ENCODE peak calls at places on chromosomes 2 and 18, in four cellular contexts. N, P, L and Q are unnamed samples.

GRCh38 chr18:43919565-43919964 is 642.3 kb upstream of the SYT4 start:
- DNase-seq in N (no peak), L (peak; percentile 83), P (no peak), Q (no peak)

GRCh38 chr2:97857553-97857952 is 138.2 kb downstream of the TMEM131 start:
- DNase-seq in L (no peak), N (no peak), P (no peak), Q (no peak)

GRCh38 chr2:11123856-11124759 is 31.2 kb upstream of the SLC66A3 start:
- DNase-seq in P (peak; percentile 43), N (peak; percentile 45), L (peak; percentile 52), Q (peak; percentile 56)

GRCh38 chr2:238093181-238094140 is 6.7 kb upstream of the ESPNL start:
- DNase-seq in P (no peak), N (no peak), L (no peak), Q (no peak)

GRCh38 chr2:28283861-28284260 is 108.8 kb upstream of the FOSL2 start:
- DNase-seq in N (no peak), P (no peak), L (no peak), Q (no peak)

GRCh38 chr2:26916128-26916692 is 54.2 kb upstream of the MAPRE3 start:
- DNase-seq in N (no peak), P (no peak), L (no peak), Q (no peak)

GRCh38 chr18:47758000-47758399 is 172.5 kb downstream of the SMAD2 start:
- DNase-seq in P (no peak), N (no peak), L (no peak), Q (no peak)

GRCh38 chr2:38191516-38191915 is 115.6 kb upstream of the CYP1B1 start:
- DNase-seq in N (no peak), P (no peak), L (no peak), Q (no peak)

GRCh38 chr2:102094917-102095316 is 47.6 kb upstream of the IL1R1 start:
- DNase-seq in N (peak; percentile 79), L (peak; percentile 80), P (peak; percentile 82), Q (peak; percentile 92)

GRCh38 chr2:27494944-27495554 is at the start of gene FNDC4:
- DNase-seq in N (peak; percentile 5), L (peak; percentile 18), P (no peak), Q (no peak)

GRCh38 chr2:72916743-72917137 is 579 bp upstream of the EMX1 start:
- DNase-seq in N (no peak), P (no peak), L (no peak), Q (no peak)

GRCh38 chr2:101737478-101738240 is 40.2 kb downstream of the MAP4K4 start:
- DNase-seq in P (no peak), L (no peak), N (no peak), Q (peak; percentile 69)

GRCh38 chr2:214019229-214019972 is 391.5 kb upstream of the VWC2L start:
- DNase-seq in L (peak; percentile 96), N (peak; percentile 94), P (no peak), Q (peak; percentile 97)

GRCh38 chr2:26572589-26572988 is 68.6 kb downstream of the CIB4 start:
- DNase-seq in P (no peak), L (no peak), N (no peak), Q (no peak)

GRCh38 chr2:136122654-136123053 is 4.7 kb upstream of the CXCR4 start:
- DNase-seq in L (no peak), N (no peak), P (no peak), Q (no peak)

GRCh38 chr2:177295479-177295878 is 31.0 kb upstream of the NFE2L2 start:
- DNase-seq in L (peak; percentile 88), P (no peak), N (peak; percentile 55), Q (no peak)

GRCh38 chr2:29490037-29490436 is 374.8 kb downstream of the CLIP4 start:
- DNase-seq in P (no peak), L (no peak), N (no peak), Q (no peak)

GRCh38 chr2:162974771-162975170 is 136.2 kb upstream of the KCNH7 start:
- DNase-seq in N (no peak), P (no peak), L (no peak), Q (no peak)

GRCh38 chr2:188244383-188244782 is 47.3 kb upstream of the GULP1 start:
- DNase-seq in P (no peak), N (peak; percentile 6), L (no peak), Q (peak; percentile 25)

GRCh38 chr2:192288290-192288689 is 93.6 kb upstream of the TMEFF2 start:
- DNase-seq in L (peak; percentile 12), N (no peak), P (no peak), Q (no peak)

GRCh38 chr2:219467736-219468075 is 31.0 kb upstream of the GMPPA start:
- DNase-seq in L (no peak), N (no peak), P (no peak), Q (no peak)

GRCh38 chr2:75006041-75006440 is 47.6 kb downstream of the POLE4 start:
- DNase-seq in L (no peak), P (no peak), N (no peak), Q (no peak)

GRCh38 chr2:42425697-42426096 is 64.7 kb upstream of the COX7A2L start:
- DNase-seq in N (no peak), P (peak; percentile 31), L (no peak), Q (no peak)

GRCh38 chr18:74551936-74552555 is 17.7 kb downstream of the CNDP1 start:
- DNase-seq in L (peak; percentile 89), N (peak; percentile 79), P (peak; percentile 74), Q (peak; percentile 84)

GRCh38 chr2:71711470-71711857 is 258.1 kb downstream of the DYSF start:
- DNase-seq in L (peak; percentile 69), P (no peak), N (no peak), Q (peak; percentile 70)

GRCh38 chr2:127179756-127180155 is 40.3 kb downstream of the CYP27C1 start:
- DNase-seq in P (no peak), L (no peak), N (no peak), Q (no peak)

GRCh38 chr2:205698556-205699282 is 16.4 kb downstream of the NRP2 start:
- DNase-seq in N (no peak), P (no peak), L (peak; percentile 38), Q (no peak)

GRCh38 chr18:43875496-43875895 is 598.2 kb upstream of the SYT4 start:
- DNase-seq in L (peak; percentile 39), P (no peak), N (no peak), Q (no peak)

GRCh38 chr18:59109375-59109774 is 30.3 kb upstream of the SEC11C start:
- DNase-seq in N (no peak), P (no peak), L (peak; percentile 5), Q (no peak)

GRCh38 chr2:224381913-224382647 is 19.8 kb downstream of the FAM124B start:
- DNase-seq in P (no peak), L (peak; percentile 62), N (no peak), Q (no peak)

GRCh38 chr2:224379986-224380385 is 21.9 kb downstream of the FAM124B start:
- DNase-seq in L (no peak), N (no peak), P (no peak), Q (no peak)

GRCh38 chr2:224382973-224383555 is 18.8 kb downstream of the FAM124B start:
- DNase-seq in P (no peak), N (no peak), L (no peak), Q (no peak)

GRCh38 chr2:224379210-224379609 is 22.7 kb downstream of the FAM124B start:
- DNase-seq in N (no peak), P (no peak), L (no peak), Q (no peak)

DNA sequence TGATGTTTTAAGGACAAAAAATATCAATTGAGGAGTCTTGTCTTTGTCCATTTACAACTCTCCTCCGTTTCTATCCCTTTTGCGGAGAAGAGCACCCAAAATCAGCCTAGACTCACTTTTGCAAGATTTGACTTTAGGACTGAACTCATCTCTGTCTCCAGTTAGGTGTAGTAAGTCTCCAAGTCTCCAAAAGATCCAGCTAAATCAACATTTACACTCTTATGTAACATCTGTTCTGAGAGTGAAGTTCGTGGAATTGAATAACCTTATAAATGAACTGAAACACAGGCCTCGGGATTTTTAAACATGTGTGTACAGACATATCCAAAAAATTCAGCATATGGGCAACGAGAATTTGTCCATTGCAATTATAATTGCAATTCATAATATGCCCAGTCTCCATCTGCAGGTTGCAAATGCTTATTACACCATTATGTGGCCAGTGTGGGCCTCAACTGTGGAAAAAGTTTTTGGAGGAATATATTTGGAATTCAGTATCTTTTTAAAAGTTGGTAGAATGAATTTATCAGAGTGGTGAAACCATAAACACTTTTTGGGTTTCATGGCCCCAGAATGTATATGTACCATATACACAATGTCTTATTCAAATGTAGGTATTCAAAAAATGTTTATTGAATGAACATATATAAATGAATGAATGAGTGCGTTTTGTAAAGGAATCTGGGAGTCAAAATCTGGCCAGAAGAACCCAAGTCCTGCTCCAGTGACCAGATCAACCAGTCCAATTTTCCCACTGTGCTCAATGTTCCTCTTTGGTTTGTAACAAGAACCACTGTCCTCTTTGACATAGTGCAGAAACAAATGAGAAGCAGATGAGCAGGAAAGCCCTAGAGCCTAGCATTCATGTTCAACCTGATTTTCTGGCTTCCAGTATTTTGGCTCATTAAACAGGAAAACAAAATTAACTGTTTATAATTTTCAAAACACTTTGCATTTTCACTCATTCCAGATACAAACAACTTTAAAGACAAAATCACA is 23.5 kb downstream of the FAM124B start:
- DNase-seq in N (no peak), P (no peak), L (no peak), Q (no peak)
- TF ChIP-seq CTCF in N (peak; percentile 17), P (no peak), L (peak; percentile 33), Q (peak; percentile 26)

DNA sequence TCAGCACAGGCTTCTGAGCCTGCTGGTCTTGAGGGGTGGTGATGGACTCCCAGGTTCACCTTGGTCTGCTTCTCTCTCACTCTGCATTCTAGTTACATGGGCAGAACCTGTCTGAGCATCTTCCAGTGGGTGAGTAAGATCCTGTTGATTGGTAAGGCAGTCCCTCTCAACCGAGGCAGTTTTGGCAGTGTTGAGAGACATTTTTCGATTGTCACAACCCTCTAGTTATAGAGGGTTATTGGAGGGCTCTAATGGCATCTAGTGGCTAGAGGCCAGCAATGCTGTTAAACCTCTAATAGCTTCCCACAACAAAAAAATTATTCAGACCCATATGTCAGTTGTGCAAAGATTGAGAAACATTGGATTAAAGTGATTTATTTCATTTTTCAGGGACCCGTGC is 9.3 kb upstream of the MGAT5 start:
- DNase-seq in N (no peak), L (no peak), P (no peak), Q (no peak)
- TF ChIP-seq CTCF in N (no peak), L (no peak), P (no peak), Q (no peak)

GRCh38 chr18:31612124-31612523 is 20.4 kb downstream of the TTR start:
- DNase-seq in P (no peak), L (no peak), N (no peak), Q (no peak)

GRCh38 chr18:31611511-31611910 is 19.8 kb downstream of the TTR start:
- DNase-seq in L (no peak), N (no peak), P (no peak), Q (no peak)

GRCh38 chr18:31609886-31610646 is 18.4 kb downstream of the TTR start:
- DNase-seq in N (no peak), P (no peak), L (no peak), Q (no peak)

GRCh38 chr18:31614044-31614443 is 22.4 kb downstream of the TTR start:
- DNase-seq in L (no peak), P (no peak), N (no peak), Q (no peak)

DNA sequence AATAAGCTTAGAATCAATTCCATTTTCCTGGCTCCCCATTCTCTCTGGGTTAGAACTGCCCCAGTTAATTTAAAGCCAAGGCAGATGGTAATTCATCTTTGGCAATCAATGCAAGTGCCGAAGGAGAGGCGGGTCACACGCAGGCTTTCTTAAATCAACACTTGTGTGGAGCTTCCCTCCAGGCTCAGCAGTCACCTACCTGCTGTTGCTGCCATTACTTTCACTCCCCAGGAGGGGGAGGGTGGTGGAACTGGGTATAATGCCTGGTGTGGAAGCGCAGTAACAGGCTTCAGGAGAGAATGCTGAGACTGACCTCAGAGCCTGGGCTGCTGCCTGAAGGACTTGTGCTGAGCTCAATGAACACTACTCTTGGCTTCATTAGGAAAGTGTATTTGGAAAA is 19.2 kb downstream of the TTR start:
- DNase-seq in N (peak; percentile 7), L (peak; percentile 15), P (peak; percentile 61), Q (peak; percentile 17)
- TF ChIP-seq CTCF in N (peak; percentile 15), L (peak; percentile 13), P (peak; percentile 50), Q (no peak)

GRCh38 chr2:94970353-94970752 is 55.2 kb upstream of the MAL start:
- DNase-seq in N (no peak), L (no peak), P (no peak), Q (no peak)
- TF ChIP-seq CTCF in N (no peak), L (no peak), P (no peak), Q (no peak)